ENCODE peak calls at places on chromosomes 1 and 21, in four cellular contexts. W is dorsolateral prefrontal cortex, I is Peyer's patch, E is left ventricle myocardium inferior. D is an unnamed sample.

GRCh38 chr1:42943166-42943565 is 15.5 kb downstream of the SLC2A1 start:
- DNase-seq in I (no peak), W (no peak), E (peak), D (no peak)

GRCh38 chr1:151277249-151277648 is 4.8 kb upstream of the ZNF687 start:
- DNase-seq in I (no peak), W (no peak), E (no peak), D (no peak)

GRCh38 chr1:198638894-198639319 is at the start of gene PTPRC:
- DNase-seq in E (no peak), I (peak), W (no peak), D (no peak)

GRCh38 chr1:88892146-88892877 is 945 bp upstream of the GTF2B start:
- DNase-seq in W (no peak), I (no peak), E (no peak), D (no peak)

GRCh38 chr1:203178083-203178482 is 2.5 kb upstream of the MYBPH start:
- DNase-seq in I (no peak), W (peak), E (no peak), D (peak)

GRCh38 chr1:95716550-95716949 is 482.5 kb downstream of the RWDD3 start:
- DNase-seq in I (no peak), W (no peak), E (no peak), D (no peak)

GRCh38 chr1:174204697-174205308 is 45.5 kb downstream of the RABGAP1L start:
- DNase-seq in E (no peak), I (no peak), W (no peak), D (no peak)

GRCh38 chr1:205014772-205015171 is 28.2 kb upstream of the CNTN2 start:
- DNase-seq in E (no peak), W (no peak), I (no peak), D (no peak)

GRCh38 chr1:60870269-60870668 is 212.1 kb upstream of the NFIA start:
- DNase-seq in I (no peak), E (no peak), W (no peak), D (no peak)

GRCh38 chr1:60869264-60869663 is 213.1 kb upstream of the NFIA start:
- DNase-seq in E (no peak), W (no peak), I (no peak), D (no peak)

GRCh38 chr1:60866251-60866650 is 216.1 kb upstream of the NFIA start:
- DNase-seq in E (no peak), I (no peak), W (no peak), D (no peak)

GRCh38 chr1:60866884-60867648 is 215.3 kb upstream of the NFIA start:
- DNase-seq in E (no peak), I (no peak), W (no peak), D (no peak)

GRCh38 chr1:60867782-60868181 is 214.6 kb upstream of the NFIA start:
- DNase-seq in I (no peak), W (no peak), E (no peak), D (no peak)
- TF ChIP-seq CTCF in I (no peak), W (no peak), E (no peak), D (no peak)

GRCh38 chr1:154407021-154407865 is 2.1 kb downstream of the IL6R start:
- DNase-seq in W (no peak), I (peak), E (no peak), D (no peak)

GRCh38 chr1:154405762-154406571 is 824 bp downstream of the IL6R start:
- DNase-seq in I (peak), W (peak), E (peak), D (peak)

GRCh38 chr1:154406572-154406879 is 1.4 kb downstream of the IL6R start:
- DNase-seq in I (no peak), W (no peak), E (no peak), D (no peak)

GRCh38 chr1:154410185-154410827 is 5.2 kb downstream of the IL6R start:
- DNase-seq in W (no peak), I (peak), E (no peak), D (no peak)

DNA sequence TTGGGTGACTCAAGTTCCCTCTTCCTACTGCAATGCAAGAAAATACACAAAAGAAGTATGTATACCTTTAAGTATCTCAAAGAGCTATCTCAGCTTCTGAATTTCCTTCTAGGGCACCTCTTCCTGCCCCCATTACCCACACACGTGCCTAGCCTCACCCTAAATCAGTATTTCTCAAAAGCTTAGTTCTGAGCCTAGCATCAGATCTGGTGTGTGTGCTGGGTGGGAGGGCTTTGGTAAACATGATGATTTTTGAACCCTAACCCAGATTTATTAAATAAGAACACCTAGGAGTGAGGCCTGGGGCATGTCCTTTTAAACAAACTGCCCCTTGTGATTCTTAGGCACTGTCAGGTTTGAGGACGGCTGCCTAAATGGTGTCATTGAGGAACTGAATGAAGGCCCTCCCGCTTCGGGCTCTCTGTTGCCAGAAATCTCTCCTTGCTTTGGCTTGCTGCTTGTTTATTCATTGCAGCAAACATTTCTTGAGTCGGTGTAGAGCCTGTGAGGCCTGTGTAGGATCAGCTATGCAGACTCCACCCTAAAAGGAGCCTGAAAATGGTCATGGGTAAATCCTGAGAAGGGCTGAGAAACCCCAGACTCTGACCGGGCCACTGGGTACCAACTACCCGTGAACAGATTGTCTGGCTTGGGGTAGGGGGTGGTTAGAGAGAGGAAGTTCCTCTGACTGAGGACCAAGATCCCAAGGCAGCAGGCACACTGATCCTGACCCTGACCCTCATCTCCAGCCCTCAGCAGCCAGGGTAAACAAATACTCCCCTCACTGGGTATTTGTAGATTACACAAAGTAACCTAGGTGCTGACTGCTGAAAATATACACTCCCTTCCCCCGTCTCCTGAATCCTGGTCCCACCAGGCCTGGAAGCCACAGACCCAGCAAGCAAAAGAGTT is 3.0 kb downstream of the IL6R start:
- DNase-seq in E (no peak), W (no peak), I (no peak), D (no peak)
- H3K4me3 ChIP-seq in E (peak), W (peak), I (peak), D (no peak)

GRCh38 chr21:34570315-34570714 is 44.6 kb downstream of the RCAN1 start:
- DNase-seq in I (no peak), W (no peak), E (no peak), D (no peak)

GRCh38 chr21:34571994-34572393 is 42.9 kb downstream of the RCAN1 start:
- DNase-seq in I (no peak), W (no peak), E (no peak), D (no peak)

GRCh38 chr21:34565238-34565637 is 49.7 kb downstream of the RCAN1 start:
- DNase-seq in E (no peak), W (no peak), I (no peak), D (no peak)

GRCh38 chr21:34569381-34569979 is 45.4 kb downstream of the RCAN1 start:
- DNase-seq in I (no peak), W (no peak), E (no peak), D (no peak)

GRCh38 chr21:34567574-34567973 is 47.3 kb downstream of the RCAN1 start:
- DNase-seq in E (no peak), W (no peak), I (no peak), D (no peak)
- TF ChIP-seq CTCF in E (no peak), W (no peak), I (no peak), D (no peak)

GRCh38 chr1:241640867-241641542 is 836 bp upstream of the CHML start:
- DNase-seq in E (no peak), I (no peak), W (no peak), D (no peak)
- H3K4me3 ChIP-seq in E (peak), I (peak), W (peak), D (peak)

DNA sequence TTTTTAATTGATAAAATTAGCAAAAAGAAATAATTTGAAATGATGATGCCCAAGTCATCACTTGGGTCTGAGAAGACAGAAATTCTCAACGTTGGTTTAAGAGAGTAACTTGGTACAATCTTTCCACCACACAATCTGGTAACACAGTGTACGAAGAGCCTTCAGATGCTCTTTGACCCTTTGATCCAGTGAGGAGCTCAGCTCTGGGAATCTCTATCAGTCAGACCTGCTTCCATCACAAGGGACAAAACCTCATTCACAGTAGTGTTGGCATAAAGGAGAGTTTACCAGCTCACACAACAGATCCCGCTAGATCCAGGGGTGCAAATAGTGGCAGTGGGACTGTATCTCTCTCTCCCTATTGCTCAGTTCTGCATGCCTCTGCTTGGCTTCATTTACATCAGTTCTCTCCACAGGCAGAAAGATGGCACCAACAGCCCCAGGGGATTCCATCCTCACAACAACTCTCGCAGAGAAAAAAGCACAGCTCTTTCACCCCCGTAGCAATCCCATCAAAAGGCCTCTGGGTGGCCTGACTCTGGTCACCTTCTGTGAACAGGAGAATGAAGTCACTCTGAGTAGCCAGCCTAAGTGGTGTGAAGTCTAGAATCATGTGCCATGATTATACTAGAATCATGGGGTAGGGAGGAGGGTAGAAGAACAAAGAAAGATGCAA is 119.7 kb downstream of the ZNF281 start:
- DNase-seq in W (no peak), E (no peak), I (no peak), D (peak)
- TF ChIP-seq CTCF in W (no peak), E (no peak), I (no peak), D (peak)

GRCh38 chr1:196608401-196609113 is at the start of gene KCNT2:
- DNase-seq in W (peak), E (peak), I (no peak), D (peak)

GRCh38 chr1:196609114-196609737 is 986 bp upstream of the KCNT2 start:
- DNase-seq in I (no peak), E (no peak), W (no peak), D (peak)

GRCh38 chr1:196603651-196604050 is 4.6 kb downstream of the KCNT2 start:
- DNase-seq in I (no peak), W (no peak), E (no peak), D (no peak)

GRCh38 chr1:196611873-196612272 is 3.6 kb upstream of the KCNT2 start:
- DNase-seq in W (no peak), I (no peak), E (no peak), D (no peak)

DNA sequence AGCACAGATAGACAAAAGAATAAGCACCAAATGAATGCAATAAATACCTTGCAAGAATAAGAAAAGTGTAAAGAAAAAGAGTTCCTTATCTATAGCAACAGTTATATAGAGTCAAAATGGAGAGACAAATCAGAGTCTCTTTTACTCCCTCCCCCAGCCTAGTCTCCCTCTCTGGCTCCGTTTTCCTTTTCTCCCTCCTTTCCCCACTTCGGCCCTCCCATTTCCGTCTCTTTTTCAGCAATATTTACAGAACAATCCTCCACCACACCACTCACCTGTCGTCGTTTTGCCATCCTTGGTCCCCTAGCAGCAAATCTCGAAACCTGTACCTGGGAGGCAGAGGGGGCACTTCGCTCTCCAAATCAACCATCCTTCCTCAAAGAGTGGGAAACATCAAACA is 300 bp downstream of the KCNT2 start:
- DNase-seq in W (no peak), I (no peak), E (no peak), D (no peak)
- H3K4me3 ChIP-seq in W (peak), I (peak), E (peak), D (peak)

D was measured in WERI-Rb-1.